ENCODE peak calls at places on chromosomes 16 and 17, in nine cellular contexts. One of them, this sample, is unnamed.

GRCh38 chr17:10171057-10171456 is 27.3 kb downstream of the GAS7 start:
- DNase-seq in left cardiac atrium: peak
- DNase-seq in stimulated activated CD8-positive, alpha-beta memory T cell treated with anti-CD3 and anti-CD28 coated beads, Interleukin-4, amount 100 ng/mL, for 24 hours: no peak
- DNase-seq in CD4-positive, alpha-beta T cell: no peak
- DNase-seq in activated naive CD4-positive, alpha-beta T cell: no peak
- DNase-seq in GM04504: no peak
- DNase-seq in skeletal muscle cell: no peak
- DNase-seq in HTR-8/SVneo: no peak
- DNase-seq in activated effector memory CD4-positive, alpha-beta T cell treated with Interleukin-2 at 50 U/mL for 16 hours: no peak
- DNase-seq in this sample: no peak

GRCh38 chr16:49523435-49524159 is 150.0 kb downstream of the C16orf78 start:
- DNase-seq in left cardiac atrium: no peak
- DNase-seq in stimulated activated CD8-positive, alpha-beta memory T cell treated with anti-CD3 and anti-CD28 coated beads, Interleukin-4, amount 100 ng/mL, for 24 hours: no peak
- DNase-seq in CD4-positive, alpha-beta T cell: no peak
- DNase-seq in activated naive CD4-positive, alpha-beta T cell: no peak
- DNase-seq in GM04504: no peak
- DNase-seq in skeletal muscle cell: no peak
- DNase-seq in HTR-8/SVneo: no peak
- DNase-seq in activated effector memory CD4-positive, alpha-beta T cell treated with Interleukin-2 at 50 U/mL for 16 hours: no peak
- DNase-seq in this sample: no peak

GRCh38 chr17:60356947-60357346 is 35.0 kb downstream of the USP32 start:
- DNase-seq in left cardiac atrium: no peak
- DNase-seq in stimulated activated CD8-positive, alpha-beta memory T cell treated with anti-CD3 and anti-CD28 coated beads, Interleukin-4, amount 100 ng/mL, for 24 hours: no peak
- DNase-seq in CD4-positive, alpha-beta T cell: no peak
- DNase-seq in activated naive CD4-positive, alpha-beta T cell: no peak
- DNase-seq in GM04504: no peak
- DNase-seq in skeletal muscle cell: no peak
- DNase-seq in HTR-8/SVneo: no peak
- DNase-seq in activated effector memory CD4-positive, alpha-beta T cell treated with Interleukin-2 at 50 U/mL for 16 hours: no peak
- DNase-seq in this sample: no peak

GRCh38 chr17:67615011-67615561 is 102.7 kb upstream of the NOL11 start:
- DNase-seq in left cardiac atrium: peak
- DNase-seq in stimulated activated CD8-positive, alpha-beta memory T cell treated with anti-CD3 and anti-CD28 coated beads, Interleukin-4, amount 100 ng/mL, for 24 hours: no peak
- DNase-seq in CD4-positive, alpha-beta T cell: no peak
- DNase-seq in activated naive CD4-positive, alpha-beta T cell: no peak
- DNase-seq in GM04504: no peak
- DNase-seq in skeletal muscle cell: no peak
- DNase-seq in HTR-8/SVneo: no peak
- DNase-seq in activated effector memory CD4-positive, alpha-beta T cell treated with Interleukin-2 at 50 U/mL for 16 hours: no peak
- DNase-seq in this sample: no peak

GRCh38 chr16:17275076-17275732 is 195.6 kb downstream of the XYLT1 start:
- DNase-seq in left cardiac atrium: no peak
- DNase-seq in stimulated activated CD8-positive, alpha-beta memory T cell treated with anti-CD3 and anti-CD28 coated beads, Interleukin-4, amount 100 ng/mL, for 24 hours: no peak
- DNase-seq in CD4-positive, alpha-beta T cell: no peak
- DNase-seq in activated naive CD4-positive, alpha-beta T cell: no peak
- DNase-seq in GM04504: no peak
- DNase-seq in skeletal muscle cell: no peak
- DNase-seq in HTR-8/SVneo: no peak
- DNase-seq in activated effector memory CD4-positive, alpha-beta T cell treated with Interleukin-2 at 50 U/mL for 16 hours: no peak
- DNase-seq in this sample: no peak

GRCh38 chr17:57989011-57989345 is 924 bp upstream of the VEZF1 start:
- DNase-seq in left cardiac atrium: peak
- DNase-seq in stimulated activated CD8-positive, alpha-beta memory T cell treated with anti-CD3 and anti-CD28 coated beads, Interleukin-4, amount 100 ng/mL, for 24 hours: no peak
- DNase-seq in CD4-positive, alpha-beta T cell: no peak
- DNase-seq in activated naive CD4-positive, alpha-beta T cell: no peak
- DNase-seq in GM04504: no peak
- DNase-seq in skeletal muscle cell: no peak
- DNase-seq in HTR-8/SVneo: peak
- DNase-seq in activated effector memory CD4-positive, alpha-beta T cell treated with Interleukin-2 at 50 U/mL for 16 hours: no peak
- DNase-seq in this sample: no peak

GRCh38 chr17:34999456-34999855 is 19.1 kb downstream of the LIG3 start:
- DNase-seq in left cardiac atrium: no peak
- DNase-seq in stimulated activated CD8-positive, alpha-beta memory T cell treated with anti-CD3 and anti-CD28 coated beads, Interleukin-4, amount 100 ng/mL, for 24 hours: no peak
- DNase-seq in CD4-positive, alpha-beta T cell: no peak
- DNase-seq in activated naive CD4-positive, alpha-beta T cell: no peak
- DNase-seq in GM04504: no peak
- DNase-seq in skeletal muscle cell: no peak
- DNase-seq in HTR-8/SVneo: no peak
- DNase-seq in activated effector memory CD4-positive, alpha-beta T cell treated with Interleukin-2 at 50 U/mL for 16 hours: no peak
- DNase-seq in this sample: no peak

GRCh38 chr16:74521691-74522090 is 85.2 kb downstream of the GLG1 start:
- DNase-seq in left cardiac atrium: peak
- DNase-seq in stimulated activated CD8-positive, alpha-beta memory T cell treated with anti-CD3 and anti-CD28 coated beads, Interleukin-4, amount 100 ng/mL, for 24 hours: no peak
- DNase-seq in CD4-positive, alpha-beta T cell: no peak
- DNase-seq in activated naive CD4-positive, alpha-beta T cell: no peak
- DNase-seq in GM04504: peak
- DNase-seq in skeletal muscle cell: peak
- DNase-seq in HTR-8/SVneo: peak
- DNase-seq in activated effector memory CD4-positive, alpha-beta T cell treated with Interleukin-2 at 50 U/mL for 16 hours: no peak
- DNase-seq in this sample: no peak

GRCh38 chr16:81607006-81607405 is 162.4 kb downstream of the CMIP start:
- DNase-seq in left cardiac atrium: no peak
- DNase-seq in stimulated activated CD8-positive, alpha-beta memory T cell treated with anti-CD3 and anti-CD28 coated beads, Interleukin-4, amount 100 ng/mL, for 24 hours: no peak
- DNase-seq in CD4-positive, alpha-beta T cell: no peak
- DNase-seq in activated naive CD4-positive, alpha-beta T cell: no peak
- DNase-seq in GM04504: no peak
- DNase-seq in skeletal muscle cell: no peak
- DNase-seq in HTR-8/SVneo: no peak
- DNase-seq in activated effector memory CD4-positive, alpha-beta T cell treated with Interleukin-2 at 50 U/mL for 16 hours: no peak
- DNase-seq in this sample: no peak

GRCh38 chr17:83131268-83132011 is 52.0 kb downstream of the METRNL start:
- DNase-seq in left cardiac atrium: no peak
- DNase-seq in stimulated activated CD8-positive, alpha-beta memory T cell treated with anti-CD3 and anti-CD28 coated beads, Interleukin-4, amount 100 ng/mL, for 24 hours: no peak
- DNase-seq in CD4-positive, alpha-beta T cell: no peak
- DNase-seq in activated naive CD4-positive, alpha-beta T cell: no peak
- DNase-seq in GM04504: no peak
- DNase-seq in skeletal muscle cell: no peak
- DNase-seq in HTR-8/SVneo: no peak
- DNase-seq in activated effector memory CD4-positive, alpha-beta T cell treated with Interleukin-2 at 50 U/mL for 16 hours: no peak
- DNase-seq in this sample: no peak

GRCh38 chr17:10697092-10698081 is at the start of the genes ADPRM and SCO1:
- DNase-seq in left cardiac atrium: peak
- DNase-seq in stimulated activated CD8-positive, alpha-beta memory T cell treated with anti-CD3 and anti-CD28 coated beads, Interleukin-4, amount 100 ng/mL, for 24 hours: peak
- DNase-seq in CD4-positive, alpha-beta T cell: peak
- DNase-seq in activated naive CD4-positive, alpha-beta T cell: peak
- DNase-seq in GM04504: peak
- DNase-seq in skeletal muscle cell: peak
- DNase-seq in HTR-8/SVneo: peak
- DNase-seq in activated effector memory CD4-positive, alpha-beta T cell treated with Interleukin-2 at 50 U/mL for 16 hours: peak
- DNase-seq in this sample: peak

GRCh38 chr16:24689128-24689527 is 40.3 kb upstream of the TNRC6A start:
- DNase-seq in left cardiac atrium: no peak
- DNase-seq in stimulated activated CD8-positive, alpha-beta memory T cell treated with anti-CD3 and anti-CD28 coated beads, Interleukin-4, amount 100 ng/mL, for 24 hours: no peak
- DNase-seq in CD4-positive, alpha-beta T cell: no peak
- DNase-seq in activated naive CD4-positive, alpha-beta T cell: no peak
- DNase-seq in GM04504: peak
- DNase-seq in skeletal muscle cell: no peak
- DNase-seq in HTR-8/SVneo: peak
- DNase-seq in activated effector memory CD4-positive, alpha-beta T cell treated with Interleukin-2 at 50 U/mL for 16 hours: no peak
- DNase-seq in this sample: peak

GRCh38 chr16:25838724-25839186 is 147.0 kb downstream of the HS3ST4 start:
- DNase-seq in left cardiac atrium: no peak
- DNase-seq in stimulated activated CD8-positive, alpha-beta memory T cell treated with anti-CD3 and anti-CD28 coated beads, Interleukin-4, amount 100 ng/mL, for 24 hours: no peak
- DNase-seq in CD4-positive, alpha-beta T cell: no peak
- DNase-seq in activated naive CD4-positive, alpha-beta T cell: no peak
- DNase-seq in GM04504: peak
- DNase-seq in skeletal muscle cell: peak
- DNase-seq in HTR-8/SVneo: peak
- DNase-seq in activated effector memory CD4-positive, alpha-beta T cell treated with Interleukin-2 at 50 U/mL for 16 hours: no peak
- DNase-seq in this sample: peak

GRCh38 chr17:58304735-58305486 is 23.7 kb downstream of the TSPOAP1 start:
- DNase-seq in left cardiac atrium: peak
- DNase-seq in stimulated activated CD8-positive, alpha-beta memory T cell treated with anti-CD3 and anti-CD28 coated beads, Interleukin-4, amount 100 ng/mL, for 24 hours: no peak
- DNase-seq in CD4-positive, alpha-beta T cell: no peak
- DNase-seq in activated naive CD4-positive, alpha-beta T cell: no peak
- DNase-seq in GM04504: no peak
- DNase-seq in skeletal muscle cell: no peak
- DNase-seq in HTR-8/SVneo: no peak
- DNase-seq in activated effector memory CD4-positive, alpha-beta T cell treated with Interleukin-2 at 50 U/mL for 16 hours: no peak
- DNase-seq in this sample: no peak

GRCh38 chr16:67936124-67936875 is at the start of gene PSMB10:
- DNase-seq in left cardiac atrium: peak
- DNase-seq in stimulated activated CD8-positive, alpha-beta memory T cell treated with anti-CD3 and anti-CD28 coated beads, Interleukin-4, amount 100 ng/mL, for 24 hours: peak
- DNase-seq in CD4-positive, alpha-beta T cell: no peak
- DNase-seq in activated naive CD4-positive, alpha-beta T cell: peak
- DNase-seq in GM04504: no peak
- DNase-seq in skeletal muscle cell: no peak
- DNase-seq in HTR-8/SVneo: peak
- DNase-seq in activated effector memory CD4-positive, alpha-beta T cell treated with Interleukin-2 at 50 U/mL for 16 hours: no peak
- DNase-seq in this sample: no peak

GRCh38 chr17:41486809-41487530 is 2.7 kb downstream of the KRT36 start:
- DNase-seq in left cardiac atrium: no peak
- DNase-seq in stimulated activated CD8-positive, alpha-beta memory T cell treated with anti-CD3 and anti-CD28 coated beads, Interleukin-4, amount 100 ng/mL, for 24 hours: peak
- DNase-seq in CD4-positive, alpha-beta T cell: no peak
- DNase-seq in activated naive CD4-positive, alpha-beta T cell: no peak
- DNase-seq in GM04504: no peak
- DNase-seq in skeletal muscle cell: no peak
- DNase-seq in HTR-8/SVneo: no peak
- DNase-seq in activated effector memory CD4-positive, alpha-beta T cell treated with Interleukin-2 at 50 U/mL for 16 hours: no peak
- DNase-seq in this sample: no peak

GRCh38 chr16:49200223-49200820 is 81.3 kb downstream of the CBLN1 start:
- DNase-seq in left cardiac atrium: peak
- DNase-seq in stimulated activated CD8-positive, alpha-beta memory T cell treated with anti-CD3 and anti-CD28 coated beads, Interleukin-4, amount 100 ng/mL, for 24 hours: no peak
- DNase-seq in CD4-positive, alpha-beta T cell: no peak
- DNase-seq in activated naive CD4-positive, alpha-beta T cell: no peak
- DNase-seq in GM04504: no peak
- DNase-seq in skeletal muscle cell: no peak
- DNase-seq in HTR-8/SVneo: no peak
- DNase-seq in activated effector memory CD4-positive, alpha-beta T cell treated with Interleukin-2 at 50 U/mL for 16 hours: no peak
- DNase-seq in this sample: no peak

GRCh38 chr16:57235128-57236092 is 9.6 kb upstream of the ARL2BP start:
- DNase-seq in left cardiac atrium: no peak
- DNase-seq in stimulated activated CD8-positive, alpha-beta memory T cell treated with anti-CD3 and anti-CD28 coated beads, Interleukin-4, amount 100 ng/mL, for 24 hours: no peak
- DNase-seq in CD4-positive, alpha-beta T cell: no peak
- DNase-seq in activated naive CD4-positive, alpha-beta T cell: no peak
- DNase-seq in GM04504: no peak
- DNase-seq in skeletal muscle cell: peak
- DNase-seq in HTR-8/SVneo: peak
- DNase-seq in activated effector memory CD4-positive, alpha-beta T cell treated with Interleukin-2 at 50 U/mL for 16 hours: no peak
- DNase-seq in this sample: peak

GRCh38 chr17:78079253-78079652 is 49.3 kb downstream of the TMC6 start:
- DNase-seq in left cardiac atrium: no peak
- DNase-seq in stimulated activated CD8-positive, alpha-beta memory T cell treated with anti-CD3 and anti-CD28 coated beads, Interleukin-4, amount 100 ng/mL, for 24 hours: no peak
- DNase-seq in CD4-positive, alpha-beta T cell: no peak
- DNase-seq in activated naive CD4-positive, alpha-beta T cell: no peak
- DNase-seq in GM04504: no peak
- DNase-seq in skeletal muscle cell: no peak
- DNase-seq in HTR-8/SVneo: no peak
- DNase-seq in activated effector memory CD4-positive, alpha-beta T cell treated with Interleukin-2 at 50 U/mL for 16 hours: no peak
- DNase-seq in this sample: no peak

GRCh38 chr16:86566966-86567700 is 504 bp downstream of the FOXC2 start:
- DNase-seq in left cardiac atrium: no peak
- DNase-seq in stimulated activated CD8-positive, alpha-beta memory T cell treated with anti-CD3 and anti-CD28 coated beads, Interleukin-4, amount 100 ng/mL, for 24 hours: no peak
- DNase-seq in CD4-positive, alpha-beta T cell: no peak
- DNase-seq in activated naive CD4-positive, alpha-beta T cell: no peak
- DNase-seq in GM04504: peak
- DNase-seq in skeletal muscle cell: no peak
- DNase-seq in HTR-8/SVneo: no peak
- DNase-seq in activated effector memory CD4-positive, alpha-beta T cell treated with Interleukin-2 at 50 U/mL for 16 hours: no peak
- DNase-seq in this sample: no peak

GRCh38 chr17:56167491-56167890 is 14.2 kb downstream of the ANKFN1 start:
- DNase-seq in left cardiac atrium: no peak
- DNase-seq in stimulated activated CD8-positive, alpha-beta memory T cell treated with anti-CD3 and anti-CD28 coated beads, Interleukin-4, amount 100 ng/mL, for 24 hours: no peak
- DNase-seq in CD4-positive, alpha-beta T cell: no peak
- DNase-seq in activated naive CD4-positive, alpha-beta T cell: no peak
- DNase-seq in GM04504: no peak
- DNase-seq in skeletal muscle cell: no peak
- DNase-seq in HTR-8/SVneo: no peak
- DNase-seq in activated effector memory CD4-positive, alpha-beta T cell treated with Interleukin-2 at 50 U/mL for 16 hours: no peak
- DNase-seq in this sample: no peak

GRCh38 chr16:56848955-56849689 is 15.9 kb upstream of the SLC12A3 start:
- DNase-seq in left cardiac atrium: no peak
- DNase-seq in stimulated activated CD8-positive, alpha-beta memory T cell treated with anti-CD3 and anti-CD28 coated beads, Interleukin-4, amount 100 ng/mL, for 24 hours: no peak
- DNase-seq in CD4-positive, alpha-beta T cell: no peak
- DNase-seq in activated naive CD4-positive, alpha-beta T cell: no peak
- DNase-seq in GM04504: peak
- DNase-seq in skeletal muscle cell: peak
- DNase-seq in HTR-8/SVneo: no peak
- DNase-seq in activated effector memory CD4-positive, alpha-beta T cell treated with Interleukin-2 at 50 U/mL for 16 hours: no peak
- DNase-seq in this sample: no peak

GRCh38 chr17:18966831-18967624 is 15.1 kb downstream of the SLC5A10 start:
- DNase-seq in left cardiac atrium: no peak
- DNase-seq in stimulated activated CD8-positive, alpha-beta memory T cell treated with anti-CD3 and anti-CD28 coated beads, Interleukin-4, amount 100 ng/mL, for 24 hours: no peak
- DNase-seq in CD4-positive, alpha-beta T cell: no peak
- DNase-seq in activated naive CD4-positive, alpha-beta T cell: no peak
- DNase-seq in GM04504: no peak
- DNase-seq in skeletal muscle cell: no peak
- DNase-seq in HTR-8/SVneo: peak
- DNase-seq in activated effector memory CD4-positive, alpha-beta T cell treated with Interleukin-2 at 50 U/mL for 16 hours: no peak
- DNase-seq in this sample: no peak

GRCh38 chr17:12231027-12231682 is 210.5 kb downstream of the MAP2K4 start:
- DNase-seq in left cardiac atrium: no peak
- DNase-seq in stimulated activated CD8-positive, alpha-beta memory T cell treated with anti-CD3 and anti-CD28 coated beads, Interleukin-4, amount 100 ng/mL, for 24 hours: no peak
- DNase-seq in CD4-positive, alpha-beta T cell: no peak
- DNase-seq in activated naive CD4-positive, alpha-beta T cell: no peak
- DNase-seq in GM04504: no peak
- DNase-seq in skeletal muscle cell: peak
- DNase-seq in HTR-8/SVneo: no peak
- DNase-seq in activated effector memory CD4-positive, alpha-beta T cell treated with Interleukin-2 at 50 U/mL for 16 hours: no peak
- DNase-seq in this sample: no peak